ENCODE peak calls at places on chromosome 15, in four cellular contexts. U is upper lobe of right lung, Y is heart right ventricle, O is fibroblast of mammary gland. R is an unnamed sample.

GRCh38 chr15:47300035-47300434 is 417.3 kb upstream of the SEMA6D start:
- DNase-seq in O (no peak), U (no peak), Y (no peak), R (no peak)

GRCh38 chr15:61715082-61715481 is 345.2 kb downstream of the VPS13C start:
- DNase-seq in U (no peak), O (peak), Y (no peak), R (peak)

GRCh38 chr15:100833432-100834389 is 45.9 kb upstream of the ALDH1A3 start:
- DNase-seq in O (no peak), U (no peak), Y (no peak), R (no peak)

GRCh38 chr15:29690765-29691475 is 131.3 kb downstream of the TJP1 start:
- DNase-seq in U (no peak), Y (no peak), O (peak), R (no peak)

GRCh38 chr15:67836955-67837354 is 2.9 kb downstream of the RNU6-1 start:
- DNase-seq in Y (no peak), O (no peak), U (no peak), R (no peak)

GRCh38 chr15:88181613-88182012 is 74.9 kb downstream of the NTRK3 start:
- DNase-seq in Y (no peak), O (no peak), U (no peak), R (no peak)

GRCh38 chr15:60871731-60872130 is 357.4 kb downstream of the RORA start:
- DNase-seq in U (no peak), Y (no peak), O (peak), R (no peak)

GRCh38 chr15:85793641-85794597 is 806 bp downstream of the KLHL25 start:
- DNase-seq in Y (peak), O (peak), U (peak), R (peak)

GRCh38 chr15:40320931-40321371 is 2.5 kb upstream of the INAFM2 start:
- DNase-seq in U (no peak), Y (no peak), O (peak), R (peak)

GRCh38 chr15:73352082-73352481 is 16.7 kb downstream of the HCN4 start:
- DNase-seq in Y (peak), O (no peak), U (no peak), R (no peak)

GRCh38 chr15:60444289-60444912 is 34.5 kb downstream of the ICE2 start:
- DNase-seq in Y (no peak), O (peak), U (no peak), R (peak)

GRCh38 chr15:90840954-90841353 is 27.4 kb upstream of the FURIN start:
- DNase-seq in O (no peak), Y (no peak), U (no peak), R (no peak)

GRCh38 chr15:26628071-26628470 is 144.8 kb downstream of the GABRB3 start:
- DNase-seq in Y (no peak), O (no peak), U (no peak), R (no peak)

GRCh38 chr15:78223396-78224023 is 10.9 kb downstream of the ACSBG1 start:
- DNase-seq in Y (peak), U (no peak), O (peak), R (no peak)

GRCh38 chr15:70853855-70854668 is at the start of gene LARP6:
- DNase-seq in Y (peak), U (no peak), O (no peak), R (peak)

GRCh38 chr15:40258544-40258943 is 19.7 kb downstream of the PAK6 start:
- DNase-seq in Y (no peak), U (no peak), O (no peak), R (peak)

GRCh38 chr15:90609254-90610185 is 79.8 kb downstream of the CRTC3 start:
- DNase-seq in Y (no peak), U (no peak), O (no peak), R (no peak)

GRCh38 chr15:101500865-101501551 is 11.5 kb upstream of the PCSK6 start:
- DNase-seq in U (no peak), O (no peak), Y (no peak), R (no peak)

GRCh38 chr15:62212746-62213145 is 47.7 kb upstream of the C2CD4B start:
- DNase-seq in U (no peak), Y (no peak), O (no peak), R (no peak)

GRCh38 chr15:69090197-69090948 is 70.1 kb upstream of the GLCE start:
- DNase-seq in Y (no peak), U (no peak), O (peak), R (peak)

GRCh38 chr15:64455951-64456350 is 4.4 kb upstream of the ZNF609 start:
- DNase-seq in O (no peak), Y (no peak), U (no peak), R (no peak)

GRCh38 chr15:77966540-77967290 is 110.8 kb downstream of the TBC1D2B start:
- DNase-seq in U (peak), Y (no peak), O (peak), R (peak)

GRCh38 chr15:40775007-40775406 is 5.2 kb downstream of the C15orf62 start:
- DNase-seq in U (no peak), O (no peak), Y (no peak), R (no peak)

GRCh38 chr15:77032647-77033416 is 37.9 kb downstream of the PSTPIP1 start:
- DNase-seq in O (no peak), U (peak), Y (no peak), R (no peak)

GRCh38 chr15:85473455-85473854 is 93.1 kb downstream of the AKAP13 start:
- DNase-seq in O (peak), U (no peak), Y (no peak), R (peak)

GRCh38 chr15:71782447-71783165 is 27.7 kb upstream of the NR2E3 start:
- DNase-seq in U (no peak), Y (no peak), O (no peak), R (no peak)

GRCh38 chr15:82999905-83000671 is 11.4 kb downstream of the C15orf40 start:
- DNase-seq in O (peak), U (no peak), Y (no peak), R (peak)

GRCh38 chr15:39411102-39411989 is 169.5 kb upstream of the THBS1 start:
- DNase-seq in O (peak), Y (no peak), U (no peak), R (no peak)

GRCh38 chr15:63402498-63403253 is 21.0 kb upstream of the CA12 start:
- DNase-seq in U (no peak), O (peak), Y (no peak), R (peak)

GRCh38 chr15:70507772-70508351 is 255.5 kb downstream of the UACA start:
- DNase-seq in O (peak), U (peak), Y (no peak), R (peak)

GRCh38 chr15:98967916-98968315 is 39.7 kb downstream of the PGPEP1L start:
- DNase-seq in Y (no peak), O (no peak), U (no peak), R (no peak)

GRCh38 chr15:81491414-81492101 is 117.5 kb upstream of the TMC3 start:
- DNase-seq in U (no peak), Y (no peak), O (peak), R (no peak)

GRCh38 chr15:81939604-81940440 is 106.0 kb downstream of the MEX3B start:
- DNase-seq in Y (no peak), U (no peak), O (peak), R (peak)

GRCh38 chr15:101194246-101195138 is 57.4 kb downstream of the CHSY1 start:
- DNase-seq in U (no peak), Y (no peak), O (no peak), R (no peak)

GRCh38 chr15:87976552-87976951 is 280.0 kb downstream of the NTRK3 start:
- DNase-seq in Y (no peak), U (no peak), O (no peak), R (no peak)

GRCh38 chr15:38702178-38702912 is 137.7 kb upstream of the RASGRP1 start:
- DNase-seq in O (no peak), U (no peak), Y (no peak), R (no peak)

GRCh38 chr15:56464893-56465520 is at the start of gene MNS1:
- DNase-seq in O (peak), Y (peak), U (peak), R (peak)

GRCh38 chr15:77481670-77482069 is 61.0 kb downstream of the HMG20A start:
- DNase-seq in Y (no peak), U (no peak), O (peak), R (no peak)

GRCh38 chr15:35751421-35752133 is 205.6 kb upstream of the DPH6 start:
- DNase-seq in O (peak), U (no peak), Y (peak), R (peak)
- H3K4me3 ChIP-seq in O (no peak), U (no peak), Y (no peak), R (no peak)

GRCh38 chr15:43070893-43071292 is 34.9 kb downstream of the UBR1 start:
- DNase-seq in U (no peak), Y (no peak), O (no peak), R (no peak)
- H3K4me3 ChIP-seq in U (no peak), Y (no peak), O (no peak), R (no peak)

GRCh38 chr15:80162059-80162554 is 9.3 kb downstream of the FAH start:
- DNase-seq in O (peak), U (no peak), Y (no peak), R (no peak)
- H3K4me3 ChIP-seq in O (no peak), U (no peak), Y (no peak), R (no peak)

GRCh38 chr15:57592836-57593420 is 1.2 kb downstream of the MYZAP start:
- DNase-seq in Y (no peak), U (no peak), O (no peak), R (no peak)
- H3K4me3 ChIP-seq in Y (peak), U (peak), O (no peak), R (no peak)